ENCODE peak calls at places on chromosomes 3 and 15, in four cellular contexts. T, C, J and W are unnamed samples.

GRCh38 chr3:34001990-34002389 is 203.6 kb downstream of the PDCD6IP start:
- DNase-seq in J (no peak), T (no peak), C (no peak), W (no peak)

GRCh38 chr15:100910556-100910955 is 8.6 kb upstream of the LRRK1 start:
- DNase-seq in J (no peak), C (no peak), T (no peak), W (no peak)

GRCh38 chr15:67542192-67542461 is 376 bp upstream of the MAP2K5 start:
- DNase-seq in C (no peak), J (no peak), T (no peak), W (no peak)

GRCh38 chr3:70094197-70094596 is 94.7 kb downstream of the SAMMSON start:
- DNase-seq in T (no peak), J (no peak), C (no peak), W (no peak)

GRCh38 chr3:67415504-67415903 is 238.9 kb downstream of the SUCLG2 start:
- DNase-seq in J (no peak), T (no peak), C (no peak), W (peak; percentile 38)

GRCh38 chr15:78056714-78057269 is 20.7 kb downstream of the TBC1D2B start:
- DNase-seq in J (peak; percentile 67), T (peak; percentile 51), C (no peak), W (peak; percentile 46)

GRCh38 chr3:112092439-112093179 is 6.4 kb downstream of the C3orf52 start:
- DNase-seq in J (peak; percentile 31), T (no peak), C (no peak), W (peak; percentile 67)

GRCh38 chr3:119912220-119912619 is 130.3 kb downstream of the NR1I2 start:
- DNase-seq in T (peak; percentile 73), J (no peak), C (no peak), W (no peak)

GRCh38 chr3:25686766-25687165 is 22.1 kb upstream of the TOP2B start:
- DNase-seq in J (no peak), T (no peak), C (no peak), W (no peak)

GRCh38 chr3:136473716-136474326 is 223.7 kb downstream of the PCCB start:
- DNase-seq in J (no peak), T (no peak), C (no peak), W (peak; percentile 76)

GRCh38 chr15:90648137-90649070 is 68.7 kb upstream of the BLM start:
- DNase-seq in J (peak; percentile 65), T (peak; percentile 64), C (peak; percentile 67), W (peak; percentile 78)

GRCh38 chr15:22895465-22896190 is 57.2 kb downstream of the NIPA2 start:
- DNase-seq in C (peak; percentile 35), T (peak; percentile 96), J (no peak), W (peak; percentile 9)

GRCh38 chr3:13008114-13008995 is 64.9 kb downstream of the IQSEC1 start:
- DNase-seq in C (no peak), T (no peak), J (no peak), W (no peak)

GRCh38 chr15:89187301-89187700 is 34.1 kb downstream of the RLBP1 start:
- DNase-seq in C (no peak), J (no peak), T (no peak), W (no peak)

GRCh38 chr3:185864767-185865166 is 39.9 kb upstream of the IGF2BP2 start:
- DNase-seq in C (no peak), T (no peak), J (no peak), W (no peak)

GRCh38 chr3:54900954-54901591 is 26.8 kb downstream of the LRTM1 start:
- DNase-seq in J (no peak), C (no peak), T (no peak), W (peak; percentile 40)

GRCh38 chr15:81890496-81890895 is 155.3 kb downstream of the MEX3B start:
- DNase-seq in T (no peak), J (no peak), C (no peak), W (no peak)

GRCh38 chr3:42376397-42376798 is 34.0 kb downstream of the LYZL4 start:
- DNase-seq in J (no peak), C (no peak), T (peak; percentile 95), W (peak; percentile 88)

GRCh38 chr3:15755181-15755580 is 42.6 kb downstream of the ANKRD28 start:
- DNase-seq in C (no peak), J (no peak), T (no peak), W (no peak)

GRCh38 chr3:189455009-189455408 is 176.2 kb upstream of the TP63 start:
- DNase-seq in T (peak; percentile 5), J (no peak), C (no peak), W (no peak)

GRCh38 chr15:59867436-59867835 is 136.7 kb upstream of the FOXB1 start:
- DNase-seq in T (no peak), J (no peak), C (no peak), W (no peak)

GRCh38 chr3:126891791-126892190 is 91.1 kb upstream of the PLXNA1 start:
- DNase-seq in J (no peak), T (no peak), C (no peak), W (no peak)

GRCh38 chr3:122468896-122469533 is 45.7 kb downstream of the KPNA1 start:
- DNase-seq in J (no peak), T (no peak), C (no peak), W (no peak)

GRCh38 chr3:144556392-144556791 is 584.8 kb downstream of the DIPK2A start:
- DNase-seq in C (no peak), J (no peak), T (no peak), W (peak; percentile 55)

GRCh38 chr3:63352008-63352279 is 73.8 kb downstream of the SYNPR start:
- DNase-seq in T (no peak), J (no peak), C (no peak), W (no peak)

GRCh38 chr3:184320099-184320445 is 5.7 kb downstream of the EIF4G1 start:
- DNase-seq in J (no peak), T (peak; percentile 90), C (peak; percentile 49), W (peak; percentile 92)

GRCh38 chr3:13452490-13453335 is 27.4 kb upstream of the HDAC11 start:
- DNase-seq in T (peak; percentile 38), J (peak; percentile 74), C (peak; percentile 59), W (peak; percentile 30)

GRCh38 chr3:10715886-10716285 is 100.1 kb upstream of the SLC6A11 start:
- DNase-seq in T (no peak), J (no peak), C (no peak), W (no peak)

GRCh38 chr3:55571913-55572312 is 84.8 kb upstream of the WNT5A start:
- DNase-seq in T (no peak), C (no peak), J (no peak), W (peak; percentile 18)

GRCh38 chr15:33968224-33968623 is at the start of gene CHRM5:
- DNase-seq in J (no peak), C (no peak), T (no peak), W (no peak)
- H3K4me2 ChIP-seq in J (no peak within 1 kb of the TSS), C (no peak within 1 kb of the TSS), T (no peak within 1 kb of the TSS), W (no peak within 1 kb of the TSS)

GRCh38 chr3:43997788-43998373 is 243.8 kb upstream of the TOPAZ1 start:
- DNase-seq in J (no peak), T (no peak), C (no peak), W (no peak)

GRCh38 chr3:43998374-43998840 is 243.3 kb upstream of the TOPAZ1 start:
- DNase-seq in T (no peak), J (peak; percentile 19), C (no peak), W (no peak)

GRCh38 chr3:44000586-44000985 is 241.1 kb upstream of the TOPAZ1 start:
- DNase-seq in J (no peak), T (peak; percentile 59), C (no peak), W (peak; percentile 14)

GRCh38 chr3:43999920-44000319 is 241.8 kb upstream of the TOPAZ1 start:
- DNase-seq in J (no peak), T (no peak), C (no peak), W (no peak)

GRCh38 chr3:43998841-43999805 is 242.6 kb upstream of the TOPAZ1 start:
- DNase-seq in J (peak; percentile 83), T (peak; percentile 51), C (no peak), W (no peak)
- H3K27me3 ChIP-seq in J (peaks cover 12% of the 10 kb centered on the region), T (no peaks in the 10 kb centered on the region), C (peaks cover 53% of the 10 kb centered on the region), W (peaks cover 50% of the 10 kb centered on the region)

DNA sequence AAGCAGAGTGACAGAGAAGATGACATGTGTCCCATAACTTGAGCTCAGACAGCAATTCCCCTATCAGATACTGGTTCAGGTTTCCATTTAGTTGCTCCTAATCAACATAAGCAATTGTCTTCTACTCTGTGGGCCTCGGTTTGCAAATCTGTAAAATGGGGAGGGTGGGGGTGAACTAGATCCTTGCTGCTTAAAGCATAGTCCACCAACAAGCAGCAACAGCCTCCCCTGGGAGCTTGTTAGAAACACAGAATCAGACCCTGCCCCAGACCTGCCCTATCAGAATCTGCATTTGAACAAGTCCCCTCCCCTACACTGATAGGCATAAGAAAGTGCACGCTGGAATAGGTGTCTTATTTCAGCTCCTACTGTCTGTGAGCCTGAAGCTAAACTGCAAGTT is 87.8 kb downstream of the CEMIP start:
- DNase-seq in T (no peak), J (no peak), C (no peak), W (no peak)
- H3K4me3 ChIP-seq in T (no peak overlapping the region), J (no peak overlapping the region), C (no peak overlapping the region), W (no peak overlapping the region)

DNA sequence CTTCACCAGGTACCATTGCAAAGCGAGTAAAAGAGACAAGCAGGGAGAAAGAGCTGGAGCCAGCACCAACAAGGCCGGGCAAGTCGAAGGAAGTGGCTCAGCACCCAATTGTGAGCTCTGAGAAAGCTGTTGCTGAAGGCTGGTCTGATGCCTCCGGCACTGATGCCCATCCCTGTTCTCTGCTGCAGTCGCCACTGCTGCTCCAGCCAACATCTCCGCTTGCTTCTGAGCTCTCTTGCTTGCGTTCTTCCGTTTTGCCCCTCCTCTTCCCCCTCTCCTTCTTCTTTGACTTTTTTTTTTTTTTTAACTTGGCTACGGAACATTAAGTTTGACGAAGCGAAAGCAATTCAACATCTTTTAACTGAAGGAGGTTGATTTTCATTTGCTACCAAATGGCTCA is 442.9 kb downstream of the MCTP2 start:
- DNase-seq in C (no peak), J (no peak), T (peak; percentile 88), W (peak; percentile 49)
- H3K4me2 ChIP-seq in C (no peak overlapping the region), J (no peak overlapping the region), T (peak overlapping the region; percentile 61), W (peak overlapping the region; percentile 85)

GRCh38 chr15:37101634-37102314 is 1.4 kb upstream of the MEIS2 start:
- DNase-seq in C (peak; percentile 82), T (peak; percentile 74), J (peak; percentile 80), W (peak; percentile 74)

GRCh38 chr15:37100109-37100873 is at the start of gene MEIS2:
- DNase-seq in C (peak; percentile 94), T (peak; percentile 87), J (peak; percentile 79), W (peak; percentile 97)

GRCh38 chr15:37096878-37097568 is 3.3 kb downstream of the MEIS2 start:
- DNase-seq in J (no peak), C (no peak), T (no peak), W (no peak)

GRCh38 chr15:37098468-37099320 is 1.7 kb downstream of the MEIS2 start:
- DNase-seq in C (peak; percentile 43), J (peak; percentile 53), T (peak; percentile 47), W (no peak)

GRCh38 chr15:37099321-37100108 is 834 bp downstream of the MEIS2 start:
- DNase-seq in J (peak; percentile 38), C (peak; percentile 27), T (peak; percentile 41), W (no peak)
- H3K27me3 ChIP-seq in J (no peaks in the 10 kb centered on the region), C (no peaks in the 10 kb centered on the region), T (no peaks in the 10 kb centered on the region), W (peaks cover 9% of the 10 kb centered on the region)

DNA sequence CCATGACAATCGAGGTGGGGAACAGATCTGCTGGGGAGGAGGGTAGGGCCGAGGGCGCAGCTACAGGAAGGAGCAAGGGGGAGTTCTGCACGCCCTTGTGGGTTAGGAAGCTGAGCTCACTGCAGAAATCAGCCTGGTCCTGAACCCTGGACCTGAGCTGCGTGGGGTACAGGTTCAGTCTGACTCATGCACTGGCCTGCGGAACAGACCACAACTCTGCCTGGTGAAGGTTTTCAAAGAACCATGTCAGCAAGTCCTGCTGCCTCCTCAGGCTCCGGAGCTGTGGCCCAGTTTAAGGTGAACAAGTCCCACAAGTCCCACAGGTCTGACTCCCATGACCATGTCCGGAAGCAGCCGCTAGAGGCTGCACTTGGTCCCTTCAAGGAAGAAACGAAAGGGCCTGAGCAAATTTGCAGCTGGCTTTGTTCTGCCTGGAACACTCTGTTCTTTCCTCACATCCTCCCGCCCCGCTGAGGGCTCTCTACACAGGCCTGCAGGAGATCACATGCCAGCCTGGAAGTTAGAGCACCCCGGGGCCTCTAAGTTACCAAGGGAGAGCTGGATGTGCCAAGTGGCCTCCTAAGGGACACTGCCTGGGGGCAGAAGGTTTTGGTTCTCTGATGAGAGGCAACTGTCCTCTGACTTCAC is 49.3 kb upstream of the AKAP13 start:
- DNase-seq in T (peak; percentile 93), J (peak; percentile 96), C (peak; percentile 38), W (peak; percentile 84)
- H3K4me3 ChIP-seq in T (no peak overlapping the region), J (peak overlapping the region; percentile 60), C (no peak overlapping the region), W (peak overlapping the region; percentile 7)